ENCODE peak calls at places on chromosome 18, in six cellular contexts. Q is CD4-positive, alpha-beta T cell; S is stimulated activated CD4-positive, alpha-beta T cell treated with anti-CD3 and anti-CD28 coated beads, Interleukin-12 subunit alpha, Interleukin-12 subunit beta, amount 100 ng/mL, for 24 hours; U is stimulated activated CD8-positive, alpha-beta memory T cell treated with anti-CD3 and anti-CD28 coated beads, Interleukin-15, amount 100 ng/mL, for 4 hours; R is GM23248; X is A172. M is an unnamed sample.
A peak's percentile ranks its signal among the peaks of the same experiment; 100 is the strongest.

GRCh38 chr18:25446972-25447371 is 95.0 kb upstream of the ZNF521 start:
- DNase-seq in Q (no peak), U (no peak), R (no peak), X (no peak), S (no peak), M (no peak)

GRCh38 chr18:65429601-65430000 is 321.2 kb upstream of the CDH7 start:
- DNase-seq in U (no peak), Q (no peak), S (no peak), X (no peak), R (no peak), M (no peak)

GRCh38 chr18:10114727-10115463 is 201.1 kb downstream of the VAPA start:
- DNase-seq in R (no peak), U (no peak), Q (no peak), X (no peak), S (no peak), M (no peak)

GRCh38 chr18:80253871-80254492 is 6.7 kb upstream of the PARD6G start:
- DNase-seq in R (peak; percentile 56), Q (no peak), X (no peak), U (no peak), S (peak; percentile 7), M (peak; percentile 34)

GRCh38 chr18:45821021-45821420 is 4.5 kb upstream of the SIGLEC15 start:
- DNase-seq in S (no peak), X (no peak), R (no peak), U (no peak), Q (no peak), M (no peak)

GRCh38 chr18:34223893-34224422 is 755 bp downstream of the NOL4 start:
- DNase-seq in Q (no peak), U (no peak), S (no peak), X (no peak), R (peak; percentile 3), M (no peak)

GRCh38 chr18:54671291-54671881 is 80.3 kb downstream of the DYNAP start:
- DNase-seq in X (peak; percentile 15), S (no peak), U (no peak), Q (no peak), R (peak; percentile 54), M (peak; percentile 31)

GRCh38 chr18:48300463-48300961 is 108.7 kb downstream of the ZBTB7C start:
- DNase-seq in S (no peak), Q (no peak), U (no peak), R (no peak), X (peak; percentile 29), M (no peak)

GRCh38 chr18:41922171-41922570 is 32.9 kb upstream of the PIK3C3 start:
- DNase-seq in S (no peak), R (no peak), X (no peak), Q (no peak), U (no peak), M (no peak)

GRCh38 chr18:23661735-23662308 is 889 bp downstream of the ANKRD29 start:
- DNase-seq in S (no peak), Q (no peak), R (no peak), X (no peak), U (no peak), M (no peak)

GRCh38 chr18:49238433-49239042 is 221.9 kb downstream of the DYM start:
- DNase-seq in S (no peak), Q (no peak), U (no peak), X (peak; percentile 15), R (peak; percentile 68), M (no peak)

GRCh38 chr18:5537860-5538259 is 5.9 kb downstream of the EPB41L3 start:
- DNase-seq in R (no peak), X (no peak), S (no peak), Q (no peak), U (no peak), M (no peak)

GRCh38 chr18:36499938-36500337 is 202.4 kb downstream of the FHOD3 start:
- DNase-seq in X (no peak), U (no peak), Q (no peak), R (no peak), S (no peak), M (no peak)